ENCODE peak calls at places on chromosomes 2 and 18, in four cellular contexts. D is endodermal cell, X is fibroblast of lung, I is AG04450. B is an unnamed sample. For H3K27me3, the result is how much of the 10 kb centered on the place peaks cover.

GRCh38 chr2:206381881-206382280 is 61.5 kb upstream of the ADAM23 start:
- DNase-seq in I (no peak), X (no peak), D (no peak), B (no peak)

GRCh38 chr2:85666435-85666924 is 1.5 kb downstream of the SFTPB start:
- DNase-seq in I (no peak), X (no peak), D (no peak), B (no peak)

GRCh38 chr2:99386011-99386410 is 48.8 kb downstream of the EIF5B start:
- DNase-seq in D (no peak), I (no peak), X (no peak), B (no peak)

GRCh38 chr2:156331572-156332451 is 709 bp downstream of the NR4A2 start:
- DNase-seq in X (peak), I (no peak), D (peak), B (no peak)

GRCh38 chr2:228447266-228447915 is 265.9 kb upstream of the SPHKAP start:
- DNase-seq in I (no peak), D (no peak), X (no peak), B (no peak)

GRCh38 chr2:112184121-112184520 is 45.9 kb downstream of the FBLN7 start:
- DNase-seq in D (no peak), I (no peak), X (no peak), B (no peak)

GRCh38 chr18:32271649-32272324 is 81.9 kb downstream of the MEP1B start:
- DNase-seq in X (peak), I (peak), D (peak), B (no peak)

GRCh38 chr2:156589381-156590079 is 153.4 kb downstream of the GPD2 start:
- DNase-seq in I (peak), X (peak), D (no peak), B (peak)

GRCh38 chr2:187338679-187339121 is 109.4 kb downstream of the CALCRL start:
- DNase-seq in X (no peak), D (peak), I (no peak), B (no peak)

GRCh38 chr2:78439122-78439521 is 586.4 kb upstream of the REG3G start:
- DNase-seq in X (no peak), D (no peak), I (no peak), B (no peak)

GRCh38 chr2:19879115-19879514 is 22.7 kb downstream of the TTC32 start:
- DNase-seq in X (no peak), I (no peak), D (peak), B (no peak)

GRCh38 chr2:101307950-101308431 is 510 bp downstream of the RNF149 start:
- DNase-seq in X (peak), I (no peak), D (peak), B (peak)

GRCh38 chr2:234858134-234858533 is 93.7 kb upstream of the SH3BP4 start:
- DNase-seq in D (no peak), X (no peak), I (no peak), B (no peak)

GRCh38 chr2:226478121-226478809 is 321.4 kb downstream of the IRS1 start:
- DNase-seq in X (peak), I (peak), D (peak), B (no peak)

GRCh38 chr2:217279571-217279970 is 419.7 kb upstream of the TNP1 start:
- DNase-seq in X (peak), D (no peak), I (peak), B (no peak)

GRCh38 chr2:189096769-189097447 is 82.7 kb downstream of the COL5A2 start:
- DNase-seq in I (peak), X (peak), D (no peak), B (no peak)

GRCh38 chr18:33557706-33558105 is 20.3 kb upstream of the ASXL3 start:
- DNase-seq in X (no peak), I (no peak), D (no peak), B (no peak)

GRCh38 chr2:212346865-212347264 is 191.7 kb downstream of the ERBB4 start:
- DNase-seq in I (no peak), X (no peak), D (no peak), B (no peak)

GRCh38 chr2:44902178-44902577 is 39.3 kb upstream of the SIX3 start:
- DNase-seq in D (no peak), X (no peak), I (no peak), B (no peak)
- H3K27me3 ChIP-seq in D (half or more), X (under half), I (under half), B (under half)

DNA sequence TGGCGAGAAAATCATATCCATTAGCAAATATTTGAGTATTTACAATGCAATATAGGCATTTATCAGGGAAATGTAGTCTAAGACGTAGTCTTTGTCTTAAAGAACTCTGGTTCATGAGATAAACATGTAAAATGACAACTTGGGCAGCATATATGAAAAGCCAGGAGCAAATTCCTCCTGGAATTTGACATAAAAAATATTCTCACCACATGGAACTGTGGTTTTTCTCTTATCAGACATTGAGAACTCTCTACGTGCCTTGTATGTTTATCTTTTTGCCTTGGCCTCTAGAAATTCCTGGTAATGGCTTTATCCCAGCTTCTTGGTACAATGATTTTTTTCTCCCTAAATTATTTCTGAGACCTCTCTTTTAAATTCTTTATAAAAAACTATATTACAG is 2.8 kb downstream of the MAPK4 start:
- DNase-seq in I (no peak), X (no peak), D (no peak), B (no peak)
- H3K27me3 ChIP-seq in I (under half), X (under half), D (half or more), B (under half)

GRCh38 chr2:44934521-44934961 is 7.0 kb upstream of the SIX3 start:
- DNase-seq in D (peak), X (no peak), I (no peak), B (no peak)
- H3K27me3 ChIP-seq in D (half or more), X (half or more), I (half or more), B (under half)

DNA sequence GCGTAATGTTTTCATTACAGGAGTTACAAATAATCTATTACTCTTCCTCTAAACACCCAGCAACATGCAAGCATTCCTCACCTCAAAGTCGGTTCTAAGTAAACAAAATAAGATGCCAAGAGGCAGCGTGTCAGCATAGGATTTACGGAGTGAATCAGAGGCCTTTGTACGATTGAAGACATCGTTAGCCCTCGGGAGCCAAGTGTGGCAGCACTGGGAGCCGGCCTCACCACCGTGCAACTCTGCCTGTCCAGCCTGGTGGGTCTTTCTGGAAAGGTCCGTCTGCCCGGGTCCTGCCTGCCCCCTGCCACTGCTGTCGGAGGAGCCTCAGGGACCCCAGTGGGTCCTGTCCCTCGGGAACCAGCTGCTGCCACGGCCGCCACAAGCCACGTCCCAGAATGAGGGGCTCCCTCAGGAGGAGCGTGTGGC is 80.1 kb upstream of the CTDP1 start:
- DNase-seq in X (peak), D (no peak), I (no peak), B (no peak)
- H3K27me3 ChIP-seq in X (under half), D (under half), I (under half), B (under half)

DNA sequence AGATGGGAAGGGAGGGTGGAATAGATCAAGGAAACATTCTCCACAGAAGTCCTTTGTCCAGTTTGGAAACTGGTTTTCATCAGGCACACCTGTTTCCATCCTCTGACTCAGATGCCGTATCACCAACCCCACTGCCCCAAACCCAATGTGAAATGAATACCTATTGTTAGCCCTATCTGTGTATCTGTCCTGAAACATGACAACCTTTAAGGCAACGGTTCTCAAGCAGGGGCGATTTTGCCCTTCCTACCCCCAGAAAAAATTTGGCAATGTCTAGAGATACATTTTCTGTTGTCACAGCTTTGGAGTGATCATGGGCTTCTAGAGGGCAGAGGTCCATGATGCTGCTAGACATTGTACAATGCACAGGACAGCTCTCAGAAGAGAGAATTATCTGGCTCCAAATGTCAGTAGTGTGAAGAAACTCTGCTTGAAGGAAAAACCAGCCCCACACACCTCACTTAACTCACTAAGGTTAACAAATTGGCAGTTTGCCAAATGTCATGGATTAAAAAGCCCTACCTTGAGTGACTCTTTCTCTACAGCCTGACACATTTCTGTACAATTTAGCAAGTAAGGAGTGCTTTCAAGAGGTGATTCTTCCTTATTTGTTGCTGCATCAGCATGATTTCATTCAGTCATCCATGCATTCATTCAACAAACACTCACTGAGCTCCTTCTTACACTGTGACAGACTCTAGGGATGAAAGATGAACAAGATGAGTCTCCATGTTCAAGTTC is 3.4 kb downstream of the SCTR start:
- DNase-seq in I (no peak), X (no peak), D (no peak), B (no peak)
- H3K27me3 ChIP-seq in I (under half), X (under half), D (half or more), B (under half)

GRCh38 chr2:120622886-120623753 is 112.5 kb upstream of the GLI2 start:
- DNase-seq in I (no peak), X (no peak), D (no peak), B (no peak)

GRCh38 chr2:120624738-120625446 is 110.8 kb upstream of the GLI2 start:
- DNase-seq in D (peak), X (no peak), I (no peak), B (no peak)

GRCh38 chr2:120622159-120622869 is 113.4 kb upstream of the GLI2 start:
- DNase-seq in X (no peak), D (no peak), I (no peak), B (no peak)

GRCh38 chr2:120625865-120626560 is 109.7 kb upstream of the GLI2 start:
- DNase-seq in D (peak), I (no peak), X (no peak), B (no peak)

GRCh38 chr2:120624056-120624737 is 111.5 kb upstream of the GLI2 start:
- DNase-seq in D (no peak), I (no peak), X (no peak), B (no peak)
- H3K27me3 ChIP-seq in D (under half), I (under half), X (under half), B (under half)

GRCh38 chr2:74516650-74517049 is 2.4 kb downstream of the TLX2 start:
- DNase-seq in I (no peak), X (no peak), D (no peak), B (no peak)
- H3K27me3 ChIP-seq in I (half or more), X (half or more), D (half or more), B (under half)

DNA sequence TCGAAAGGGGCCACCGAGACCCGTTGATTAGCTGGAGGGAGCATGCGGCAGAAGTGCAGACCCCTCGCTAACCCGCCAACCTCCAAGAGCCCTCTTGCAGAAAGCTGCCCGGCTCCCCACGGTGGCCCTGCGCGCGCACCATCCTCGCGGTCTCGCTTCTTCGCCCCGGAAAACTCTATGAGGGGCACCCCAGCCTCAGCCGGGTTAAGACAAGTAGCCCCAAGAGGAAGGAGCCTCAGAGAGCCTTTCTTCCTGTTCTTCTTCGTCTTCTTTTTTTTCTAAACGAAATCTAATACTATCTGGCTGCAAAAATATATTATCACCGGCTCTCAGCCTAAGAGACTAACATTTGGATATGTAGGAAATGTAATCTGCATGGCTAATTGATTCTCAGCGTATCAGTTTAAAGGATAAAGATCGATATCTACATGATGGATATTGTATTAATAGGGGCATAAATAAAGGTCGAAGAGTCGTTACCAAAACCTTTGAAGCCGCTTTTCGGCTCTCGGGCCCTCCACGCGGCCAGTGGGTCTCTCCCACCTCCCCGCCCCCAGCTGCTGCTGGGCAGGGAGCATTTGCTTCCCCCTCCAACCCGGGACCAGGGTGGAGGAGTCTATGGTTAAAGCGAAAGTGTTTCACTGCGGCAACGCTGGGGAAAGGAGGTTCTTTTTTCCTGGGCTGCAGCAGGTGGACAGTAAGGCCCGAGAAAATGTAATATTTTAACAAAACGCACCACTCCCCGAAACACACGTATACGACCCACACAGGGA is 6.1 kb upstream of the PAX3 start:
- DNase-seq in D (peak), I (no peak), X (no peak), B (no peak)
- H3K27me3 ChIP-seq in D (half or more), I (half or more), X (half or more), B (under half)